ENCODE peak calls at places on chromosomes 1 and 21, in four cellular contexts. One of them, this sample, is unnamed. For H3K4me1, the result is how much of the 10 kb centered on the place peaks cover.

GRCh38 chr1:156704930-156705320 is 458 bp downstream of the CRABP2 start:
- DNase-seq in stomach: peak
- DNase-seq in A549: peak
- DNase-seq in Peyer's patch: peak
- DNase-seq in this sample: peak

GRCh38 chr1:1433804-1434130 is 1.7 kb upstream of the VWA1 start:
- DNase-seq in stomach: peak
- DNase-seq in Peyer's patch: no peak
- DNase-seq in A549: no peak
- DNase-seq in this sample: no peak

GRCh38 chr1:219123041-219123440 is 50.6 kb upstream of the LYPLAL1 start:
- DNase-seq in stomach: no peak
- DNase-seq in A549: no peak
- DNase-seq in Peyer's patch: no peak
- DNase-seq in this sample: no peak

GRCh38 chr1:208243522-208243850 is 698 bp downstream of the PLXNA2 start:
- DNase-seq in A549: peak
- DNase-seq in Peyer's patch: no peak
- DNase-seq in stomach: no peak
- DNase-seq in this sample: no peak

GRCh38 chr1:162218975-162219374 is 149.5 kb downstream of the NOS1AP start:
- DNase-seq in Peyer's patch: no peak
- DNase-seq in stomach: no peak
- DNase-seq in A549: no peak
- DNase-seq in this sample: no peak

GRCh38 chr1:200262326-200262965 is 147.4 kb downstream of the ZNF281 start:
- DNase-seq in Peyer's patch: no peak
- DNase-seq in stomach: no peak
- DNase-seq in A549: no peak
- DNase-seq in this sample: no peak

GRCh38 chr1:116286541-116286971 is 86.5 kb upstream of the ATP1A1 start:
- DNase-seq in stomach: no peak
- DNase-seq in A549: no peak
- DNase-seq in Peyer's patch: no peak
- DNase-seq in this sample: no peak

GRCh38 chr1:205229916-205230700 is 2.4 kb downstream of the TMCC2 start:
- DNase-seq in stomach: peak
- DNase-seq in Peyer's patch: no peak
- DNase-seq in A549: no peak
- DNase-seq in this sample: no peak

GRCh38 chr1:10625076-10625475 is 150.3 kb downstream of the PEX14 start:
- DNase-seq in Peyer's patch: no peak
- DNase-seq in A549: no peak
- DNase-seq in stomach: no peak
- DNase-seq in this sample: peak

GRCh38 chr1:76137746-76138145 is 63.2 kb downstream of the ST6GALNAC3 start:
- DNase-seq in Peyer's patch: no peak
- DNase-seq in A549: no peak
- DNase-seq in stomach: no peak
- DNase-seq in this sample: no peak

GRCh38 chr1:56068210-56068609 is 511.2 kb downstream of the PLPP3 start:
- DNase-seq in Peyer's patch: no peak
- DNase-seq in stomach: no peak
- DNase-seq in A549: no peak
- DNase-seq in this sample: no peak

DNA sequence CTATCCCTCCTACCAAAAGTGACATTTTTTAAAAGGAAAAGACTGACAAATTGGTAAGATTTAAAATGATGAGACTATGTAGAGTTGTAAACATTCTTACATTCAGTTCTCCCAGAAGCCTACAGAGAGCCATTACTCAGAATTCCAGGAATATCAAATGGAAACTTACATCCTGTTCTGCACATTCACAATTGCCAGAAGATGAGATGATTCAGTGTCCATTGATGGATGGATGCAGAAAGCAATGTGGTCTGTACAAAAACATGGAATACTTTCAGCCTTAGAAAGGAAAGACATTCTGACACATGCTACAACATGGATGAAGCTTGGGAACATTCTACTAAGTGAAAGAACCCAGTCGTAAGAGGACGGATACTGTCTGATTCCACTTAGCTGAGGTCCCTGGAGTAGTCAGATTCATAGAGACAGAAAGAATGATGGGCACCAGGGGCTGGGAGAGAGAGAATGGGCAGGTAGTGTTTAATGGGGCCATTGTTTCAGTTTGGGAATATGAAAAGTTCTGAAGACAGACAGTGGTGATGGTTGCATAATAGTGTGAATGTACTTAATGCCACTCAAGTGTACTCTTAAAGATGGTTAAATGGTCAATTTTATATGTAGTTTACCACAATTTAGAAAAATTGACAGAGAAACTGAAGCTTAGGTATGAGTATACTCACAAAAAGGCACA is 16.6 kb downstream of the MX1 start:
- DNase-seq in A549: no peak
- DNase-seq in Peyer's patch: no peak
- DNase-seq in stomach: no peak
- DNase-seq in this sample: no peak
- TF ChIP-seq POLR2A in A549: no peak
- TF ChIP-seq POLR2A in Peyer's patch: no peak
- TF ChIP-seq POLR2A in stomach: no peak
- TF ChIP-seq POLR2A in this sample: no peak

GRCh38 chr1:223718850-223719249 is 6.5 kb downstream of the CAPN2 start:
- DNase-seq in Peyer's patch: no peak
- DNase-seq in stomach: no peak
- DNase-seq in A549: peak
- DNase-seq in this sample: no peak

GRCh38 chr1:223715710-223716103 is 3.4 kb downstream of the CAPN2 start:
- DNase-seq in stomach: no peak
- DNase-seq in A549: no peak
- DNase-seq in Peyer's patch: no peak
- DNase-seq in this sample: no peak

GRCh38 chr1:223717123-223717522 is 4.8 kb downstream of the CAPN2 start:
- DNase-seq in stomach: no peak
- DNase-seq in Peyer's patch: no peak
- DNase-seq in A549: no peak
- DNase-seq in this sample: no peak

GRCh38 chr1:223716302-223716862 is 4.0 kb downstream of the CAPN2 start:
- DNase-seq in Peyer's patch: peak
- DNase-seq in stomach: no peak
- DNase-seq in A549: no peak
- DNase-seq in this sample: peak

DNA sequence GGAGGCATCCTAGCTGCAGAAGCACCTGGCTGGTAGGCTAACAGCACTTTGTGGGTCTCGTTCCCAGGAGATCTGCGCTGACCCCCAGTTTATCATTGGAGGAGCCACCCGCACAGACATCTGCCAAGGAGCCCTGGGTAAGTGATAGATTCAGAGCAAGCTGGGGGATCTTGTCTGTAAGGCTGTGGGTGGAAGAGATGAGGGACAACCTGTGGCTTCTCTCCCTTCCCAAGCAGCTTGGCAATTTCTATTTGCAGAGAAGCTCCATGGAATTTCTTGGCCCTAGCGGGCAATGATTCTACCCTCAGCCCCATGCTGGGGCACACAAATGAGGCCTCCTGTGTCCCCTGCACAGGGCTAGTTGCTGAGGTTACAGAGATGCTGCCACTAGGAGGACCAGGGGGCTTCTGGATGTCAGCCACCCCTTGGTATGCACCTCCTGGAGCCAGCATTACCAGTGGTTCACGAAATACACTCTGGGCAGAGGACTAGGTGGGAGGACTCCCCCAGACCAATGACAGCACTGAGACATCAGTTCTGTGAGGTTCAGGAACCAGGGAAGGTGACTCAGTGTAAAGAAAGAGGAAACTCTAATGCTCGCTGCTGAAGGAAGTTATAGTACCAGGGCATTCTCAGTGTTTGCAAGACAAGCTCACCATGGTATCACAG is 5.5 kb downstream of the CAPN2 start:
- DNase-seq in Peyer's patch: no peak
- DNase-seq in A549: no peak
- DNase-seq in stomach: no peak
- DNase-seq in this sample: no peak
- H3K4me1 ChIP-seq in Peyer's patch: under half
- H3K4me1 ChIP-seq in A549: half or more
- H3K4me1 ChIP-seq in stomach: half or more
- H3K4me1 ChIP-seq in this sample: half or more

DNA sequence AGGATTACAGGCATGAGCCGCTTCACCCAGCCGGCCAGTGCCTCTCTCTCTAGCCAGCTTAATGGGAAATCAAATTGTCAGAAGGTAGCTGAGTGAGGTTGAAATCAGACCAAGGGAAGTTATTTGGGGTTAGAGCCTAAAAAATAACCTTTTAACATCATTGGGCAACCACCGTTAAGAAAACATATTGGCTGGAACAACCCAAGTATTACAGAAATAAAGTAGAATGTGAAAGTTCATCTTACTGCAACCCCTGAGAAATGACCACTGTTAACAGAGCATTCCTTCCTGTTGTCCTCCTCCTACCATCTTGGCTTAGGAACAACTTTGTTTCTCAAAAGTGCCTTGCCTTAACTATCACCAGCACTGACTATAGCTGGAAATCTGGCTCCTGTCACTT is 3.2 kb upstream of the RNF186 start:
- DNase-seq in stomach: no peak
- DNase-seq in Peyer's patch: no peak
- DNase-seq in A549: no peak
- DNase-seq in this sample: peak
- TF ChIP-seq CTCF in stomach: no peak
- TF ChIP-seq CTCF in Peyer's patch: no peak
- TF ChIP-seq CTCF in A549: no peak
- TF ChIP-seq CTCF in this sample: no peak

GRCh38 chr1:61013953-61014667 is 68.3 kb upstream of the NFIA start:
- DNase-seq in A549: no peak
- DNase-seq in Peyer's patch: no peak
- DNase-seq in stomach: no peak
- DNase-seq in this sample: no peak
- TF ChIP-seq POLR2A in A549: no peak
- TF ChIP-seq POLR2A in Peyer's patch: no peak
- TF ChIP-seq POLR2A in stomach: no peak
- TF ChIP-seq POLR2A in this sample: no peak

GRCh38 chr1:16148329-16149092 is 7.4 kb downstream of the EPHA2 start:
- DNase-seq in Peyer's patch: no peak
- DNase-seq in A549: no peak
- DNase-seq in stomach: no peak
- DNase-seq in this sample: no peak
- H3K4me1 ChIP-seq in Peyer's patch: under half
- H3K4me1 ChIP-seq in A549: half or more
- H3K4me1 ChIP-seq in stomach: half or more
- H3K4me1 ChIP-seq in this sample: half or more

DNA sequence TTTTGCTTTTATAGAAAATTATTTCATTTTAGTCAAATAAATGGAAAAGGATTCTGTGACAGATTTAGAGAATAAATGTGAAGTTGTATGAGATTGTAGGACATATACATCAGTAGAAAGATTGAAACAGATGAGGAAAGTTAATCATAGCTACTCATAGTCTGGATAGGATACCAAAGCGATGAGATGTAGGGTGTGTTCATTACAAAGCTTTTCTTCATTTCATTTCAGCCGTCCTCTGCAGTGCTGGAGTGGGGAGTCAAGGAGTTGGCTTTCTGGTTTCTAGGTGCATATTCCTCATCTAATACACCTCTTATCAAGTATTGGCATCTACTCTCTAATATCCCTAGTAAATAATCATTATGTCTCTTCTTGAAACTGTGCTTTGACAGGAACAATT is 149.5 kb upstream of the NEGR1 start:
- DNase-seq in A549: no peak
- DNase-seq in stomach: no peak
- DNase-seq in Peyer's patch: no peak
- DNase-seq in this sample: no peak
- TF ChIP-seq CTCF in A549: no peak
- TF ChIP-seq CTCF in stomach: no peak
- TF ChIP-seq CTCF in Peyer's patch: no peak
- TF ChIP-seq CTCF in this sample: no peak